ENCODE peak calls at places on chromosomes 7 and 10, in seven cellular contexts. O is HCT116, N is fibroblast of lung, D is neural progenitor cell, C is sigmoid colon, V is pancreas, L is body of pancreas. B is an unnamed sample.

GRCh38 chr7:23115991-23116390 is 10.4 kb downstream of the KLHL7 start:
- DNase-seq in L (no peak), V (no peak), N (peak; percentile 11), D (peak; percentile 85), O (no peak), C (no peak), B (no peak)

GRCh38 chr7:157432957-157433576 is 96.3 kb downstream of the DNAJB6 start:
- DNase-seq in L (peak; percentile 41), O (no peak), N (peak; percentile 20), V (no peak), D (peak; percentile 62), C (peak; percentile 57), B (no peak)

GRCh38 chr7:143882020-143882610 is 19.9 kb downstream of the TCAF1 start:
- DNase-seq in V (no peak), C (peak; percentile 91), L (no peak), N (peak; percentile 68), O (no peak), D (peak; percentile 83), B (no peak)

GRCh38 chr10:35307297-35307696 is 29.0 kb upstream of the CCNY start:
- DNase-seq in L (no peak), V (no peak), C (no peak), D (no peak), N (peak; percentile 66), O (no peak), B (no peak)

GRCh38 chr7:1938788-1939433 is 268.8 kb downstream of the ELFN1 start:
- DNase-seq in V (no peak), O (no peak), C (no peak), L (no peak), N (peak; percentile 7), D (no peak), B (peak; percentile 58)

GRCh38 chr7:66522518-66522917 is 106.2 kb upstream of the KCTD7 start:
- DNase-seq in D (no peak), V (no peak), O (no peak), N (no peak), L (no peak), C (no peak), B (peak; percentile 12)

GRCh38 chr10:92204238-92204637 is 86.6 kb downstream of the CPEB3 start:
- DNase-seq in C (no peak), L (no peak), N (no peak), D (no peak), V (no peak), O (no peak), B (no peak)

GRCh38 chr10:116836902-116837513 is 12.3 kb upstream of the ENO4 start:
- DNase-seq in V (no peak), L (no peak), N (no peak), O (no peak), D (no peak), C (no peak), B (no peak)

GRCh38 chr10:51103818-51104217 is 29.5 kb downstream of the PRKG1 start:
- DNase-seq in L (no peak), D (no peak), C (no peak), N (no peak), O (no peak), V (no peak), B (no peak)

GRCh38 chr10:11058965-11059364 is 41.3 kb downstream of the CELF2 start:
- DNase-seq in L (no peak), D (no peak), N (peak; percentile 42), C (no peak), O (no peak), V (no peak), B (no peak)

GRCh38 chr7:45267262-45267661 is 109.7 kb downstream of the RAMP3 start:
- DNase-seq in L (no peak), O (no peak), C (no peak), V (no peak), N (peak; percentile 1), D (peak; percentile 45), B (no peak)

GRCh38 chr10:8444630-8445029 is 390.1 kb downstream of the GATA3 start:
- DNase-seq in D (peak; percentile 65), O (no peak), V (no peak), L (no peak), C (no peak), N (peak; percentile 20), B (no peak)

GRCh38 chr10:49744924-49745605 is 17.1 kb downstream of the OGDHL start:
- DNase-seq in O (no peak), V (no peak), L (no peak), N (no peak), D (peak; percentile 14), C (no peak), B (no peak)

GRCh38 chr7:111591-111990 is 80.8 kb upstream of the FAM20C start:
- DNase-seq in L (no peak), C (no peak), D (no peak), N (no peak), V (no peak), O (no peak), B (no peak)

GRCh38 chr7:41058986-41059741 is 643.7 kb downstream of the INHBA start:
- DNase-seq in N (peak; percentile 49), D (no peak), O (no peak), L (no peak), V (no peak), C (no peak), B (no peak)

GRCh38 chr10:3393958-3394357 is 221.4 kb upstream of the PITRM1 start:
- DNase-seq in O (no peak), L (no peak), C (no peak), V (no peak), N (peak; percentile 28), D (no peak), B (no peak)

GRCh38 chr10:97481071-97481470 is 17.2 kb downstream of the MMS19 start:
- DNase-seq in D (no peak), C (no peak), O (no peak), L (no peak), N (no peak), V (no peak), B (no peak)

GRCh38 chr10:97013568-97013967 is 172.2 kb downstream of the SLIT1 start:
- DNase-seq in N (no peak), O (no peak), D (no peak), C (no peak), L (no peak), V (no peak), B (no peak)

GRCh38 chr10:97648557-97649404 is 8.3 kb downstream of the PI4K2A start:
- DNase-seq in L (no peak), C (no peak), D (no peak), N (peak; percentile 95), O (peak; percentile 69), V (no peak), B (no peak)

GRCh38 chr7:103240806-103241205 is 56.4 kb upstream of the PMPCB start:
- DNase-seq in L (peak; percentile 51), D (no peak), N (no peak), C (no peak), O (no peak), V (peak; percentile 65), B (peak; percentile 23)

GRCh38 chr10:12957081-12957480 is 44.4 kb downstream of the CCDC3 start:
- DNase-seq in O (no peak), N (no peak), L (no peak), C (no peak), V (no peak), D (no peak), B (no peak)

GRCh38 chr7:158542651-158543400 is 44.8 kb downstream of the PTPRN2 start:
- DNase-seq in D (no peak), V (no peak), O (no peak), N (no peak), C (no peak), L (no peak), B (no peak)
- H3K9me3 ChIP-seq in D (no peaks in the 10 kb centered on the region), V (no peaks in the 10 kb centered on the region), O (no peaks in the 10 kb centered on the region), N (no peaks in the 10 kb centered on the region), C (no peaks in the 10 kb centered on the region), L (no peaks in the 10 kb centered on the region), B (no peaks in the 10 kb centered on the region)

GRCh38 chr10:71863203-71863602 is 12.2 kb upstream of the PSAP start:
- DNase-seq in L (no peak), D (no peak), N (peak; percentile 82), V (no peak), C (no peak), O (no peak), B (no peak)

GRCh38 chr10:71857934-71858890 is 7.2 kb upstream of the PSAP start:
- DNase-seq in C (peak; percentile 81), D (no peak), V (no peak), L (no peak), O (no peak), N (no peak), B (no peak)

GRCh38 chr10:71856619-71857018 is 5.6 kb upstream of the PSAP start:
- DNase-seq in C (no peak), V (no peak), D (no peak), N (no peak), O (no peak), L (no peak), B (no peak)

GRCh38 chr10:71864861-71865473 is 13.9 kb upstream of the PSAP start:
- DNase-seq in O (no peak), N (peak; percentile 86), D (no peak), V (no peak), L (no peak), C (no peak), B (no peak)

GRCh38 chr10:71860243-71861029 is 9.4 kb upstream of the PSAP start:
- DNase-seq in D (peak; percentile 72), N (peak; percentile 100), L (peak; percentile 77), O (peak; percentile 94), V (peak; percentile 77), C (peak; percentile 99), B (peak; percentile 69)
- H3K4me1 ChIP-seq in D (peaks cover 16% of the 10 kb centered on the region), N (peaks cover 20% of the 10 kb centered on the region), L (peaks cover 18% of the 10 kb centered on the region), O (peaks cover 41% of the 10 kb centered on the region), V (peaks cover 7% of the 10 kb centered on the region), C (peaks cover 26% of the 10 kb centered on the region), B (no peaks in the 10 kb centered on the region)

DNA sequence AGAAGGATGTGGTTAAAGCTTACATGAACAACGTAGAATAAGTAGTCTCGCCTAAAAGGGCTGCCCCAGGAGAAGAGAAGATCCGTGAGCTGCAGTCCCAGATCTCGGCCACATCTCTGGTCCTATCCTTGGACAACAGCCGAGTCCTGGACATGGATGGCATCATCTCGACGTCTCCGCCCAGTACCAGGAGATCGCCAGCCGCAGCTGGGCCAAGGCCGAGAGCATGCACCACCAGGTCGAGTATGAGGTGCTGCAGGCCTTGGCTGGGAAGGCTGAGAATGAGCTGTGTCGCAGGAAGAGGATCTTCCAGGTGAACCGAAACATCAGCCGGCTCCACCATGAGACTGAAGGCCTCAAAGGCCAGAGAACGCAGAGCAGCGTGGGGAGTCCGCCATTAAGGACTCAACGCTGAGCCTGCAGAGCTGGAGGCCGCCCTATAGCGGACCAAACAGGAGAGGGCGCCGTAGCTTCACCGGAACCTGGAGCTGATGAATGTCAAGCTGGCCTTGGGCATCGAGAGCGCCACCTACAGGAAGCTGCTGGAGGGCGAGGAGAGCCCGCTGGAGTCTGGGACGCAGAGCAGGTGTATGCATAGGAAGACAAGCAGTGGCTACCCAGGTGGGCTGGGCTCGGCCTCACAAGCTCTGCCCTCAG is 22.2 kb downstream of the LIPK start:
- DNase-seq in D (peak; percentile 81), L (no peak), O (peak; percentile 54), N (no peak), V (no peak), C (no peak), B (no peak)
- TF ChIP-seq CTCF in D (peak; percentile 76), L (no peak), O (peak; percentile 83), N (peak; percentile 6), V (no peak), C (no peak), B (no peak)

DNA sequence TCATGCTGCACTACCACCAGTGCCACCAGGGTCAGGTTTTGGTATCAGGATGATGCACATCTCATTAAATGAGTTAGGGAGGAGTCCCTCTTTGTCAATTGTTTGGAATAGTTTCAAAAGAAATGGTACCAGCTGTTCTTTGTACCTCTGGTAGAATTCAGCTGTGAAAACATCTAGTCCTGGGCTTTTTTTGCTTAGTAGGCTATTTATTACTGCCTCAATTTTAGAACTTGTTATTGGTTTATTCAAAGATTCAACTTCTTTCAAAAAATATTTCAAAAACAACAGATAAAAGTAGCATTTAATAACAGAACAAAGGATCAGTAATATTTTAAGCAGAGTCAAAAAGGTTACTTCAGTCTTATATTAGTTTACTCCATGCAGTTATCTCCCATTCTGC is 6.4 kb upstream of the ZNF716 start:
- DNase-seq in C (no peak), V (no peak), L (no peak), D (no peak), N (no peak), O (no peak), B (no peak)
- H3K9me3 ChIP-seq in C (no peaks in the 10 kb centered on the region), V (no peaks in the 10 kb centered on the region), L (no peaks in the 10 kb centered on the region), D (peaks cover 4% of the 10 kb centered on the region), N (no peaks in the 10 kb centered on the region), O (peaks cover 10% of the 10 kb centered on the region), B (peaks cover 62% of the 10 kb centered on the region)